ENCODE peak calls at places on chromosomes 13 and 19, in four cellular contexts. S, J, Z and E are unnamed samples.

GRCh38 chr13:41193469-41193868 is 900 bp downstream of the KBTBD7 start:
- DNase-seq in S (no peak), J (no peak), Z (no peak), E (no peak)

GRCh38 chr13:65368832-65369231 is 1861.3 kb downstream of the PCDH9 start:
- DNase-seq in S (no peak), J (no peak), Z (no peak), E (no peak)

GRCh38 chr19:28176193-28176592 is 1036.8 kb downstream of the UQCRFS1 start:
- DNase-seq in S (no peak), J (no peak), Z (no peak), E (no peak)

GRCh38 chr13:105442941-105443340 is 1092.5 kb downstream of the EFNB2 start:
- DNase-seq in S (no peak), J (no peak), Z (no peak), E (peak; percentile 99)

GRCh38 chr13:111316161-111316730 is 4.2 kb upstream of the TEX29 start:
- DNase-seq in S (no peak), J (no peak), Z (no peak), E (no peak)

GRCh38 chr13:65932587-65933239 is 1297.4 kb downstream of the PCDH9 start:
- DNase-seq in S (no peak), J (no peak), Z (no peak), E (no peak)

GRCh38 chr13:112703935-112704633 is 14.2 kb downstream of the ATP11A start:
- DNase-seq in S (peak; percentile 29), J (no peak), Z (no peak), E (no peak)

GRCh38 chr13:51019026-51019425 is 92.0 kb downstream of the C13orf42 start:
- DNase-seq in S (no peak), J (no peak), Z (no peak), E (no peak)

GRCh38 chr13:87311165-87311564 is 360.0 kb upstream of the SLITRK5 start:
- DNase-seq in S (no peak), J (no peak), Z (no peak), E (no peak)

GRCh38 chr13:20190481-20191310 is 2.0 kb downstream of the GJB2 start:
- DNase-seq in S (no peak), J (no peak), Z (no peak), E (peak; percentile 45)

GRCh38 chr13:20525144-20525600 is 485 bp downstream of the CRYL1 start:
- DNase-seq in S (peak; percentile 70), J (no peak), Z (peak; percentile 46), E (no peak)

GRCh38 chr19:18921593-18921992 is 2.1 kb downstream of the DDX49 start:
- DNase-seq in S (no peak), J (no peak), Z (no peak), E (no peak)

GRCh38 chr19:18924684-18925213 is 5.2 kb downstream of the DDX49 start:
- DNase-seq in S (no peak), J (no peak), Z (no peak), E (no peak)

GRCh38 chr19:18920400-18920799 is 885 bp downstream of the DDX49 start:
- DNase-seq in S (no peak), J (no peak), Z (no peak), E (no peak)

GRCh38 chr19:18919895-18920204 is 335 bp downstream of the DDX49 start:
- DNase-seq in S (no peak), J (no peak), Z (no peak), E (no peak)

DNA sequence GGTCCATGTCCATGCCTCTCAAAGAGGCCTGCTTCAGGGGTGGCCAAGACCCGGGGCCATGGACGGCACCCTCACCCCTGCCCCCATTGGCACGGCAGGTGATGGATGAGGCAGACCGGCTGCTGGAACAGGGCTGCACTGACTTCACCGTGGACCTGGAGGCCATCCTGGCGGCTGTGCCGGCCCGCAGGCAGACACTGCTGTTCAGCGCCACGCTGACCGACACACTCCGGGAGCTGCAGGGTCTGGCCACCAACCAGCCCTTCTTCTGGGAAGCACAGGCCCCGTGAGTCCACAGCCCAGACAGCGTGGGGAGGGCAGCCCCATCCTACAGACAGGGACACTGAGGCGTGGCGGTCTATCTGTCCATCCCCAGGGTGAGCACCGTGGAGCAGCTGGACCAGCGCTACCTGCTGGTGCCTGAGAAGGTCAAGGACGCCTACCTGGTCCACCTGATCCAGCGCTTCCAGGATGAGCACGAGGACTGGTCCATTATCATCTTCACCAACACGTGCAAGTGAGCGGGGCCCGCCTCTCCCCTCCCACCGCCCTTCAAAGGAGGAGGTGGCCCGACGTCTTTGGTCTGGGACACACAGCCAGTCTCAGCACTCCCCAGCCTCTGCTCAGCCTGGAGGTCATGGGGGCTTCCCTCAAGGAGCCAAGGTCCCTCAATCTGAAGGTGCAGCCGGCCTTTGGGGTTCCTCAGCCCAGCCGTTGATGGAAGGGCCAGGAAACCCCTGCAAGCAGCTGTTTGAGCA is 2.9 kb downstream of the DDX49 start:
- DNase-seq in S (no peak), J (no peak), Z (no peak), E (no peak)
- H3K36me3 ChIP-seq in S (peaks cover 5% of the 10 kb centered on the region), J (peaks cover 46% of the 10 kb centered on the region), Z (peaks cover 60% of the 10 kb centered on the region), E (peaks cover 2% of the 10 kb centered on the region)

DNA sequence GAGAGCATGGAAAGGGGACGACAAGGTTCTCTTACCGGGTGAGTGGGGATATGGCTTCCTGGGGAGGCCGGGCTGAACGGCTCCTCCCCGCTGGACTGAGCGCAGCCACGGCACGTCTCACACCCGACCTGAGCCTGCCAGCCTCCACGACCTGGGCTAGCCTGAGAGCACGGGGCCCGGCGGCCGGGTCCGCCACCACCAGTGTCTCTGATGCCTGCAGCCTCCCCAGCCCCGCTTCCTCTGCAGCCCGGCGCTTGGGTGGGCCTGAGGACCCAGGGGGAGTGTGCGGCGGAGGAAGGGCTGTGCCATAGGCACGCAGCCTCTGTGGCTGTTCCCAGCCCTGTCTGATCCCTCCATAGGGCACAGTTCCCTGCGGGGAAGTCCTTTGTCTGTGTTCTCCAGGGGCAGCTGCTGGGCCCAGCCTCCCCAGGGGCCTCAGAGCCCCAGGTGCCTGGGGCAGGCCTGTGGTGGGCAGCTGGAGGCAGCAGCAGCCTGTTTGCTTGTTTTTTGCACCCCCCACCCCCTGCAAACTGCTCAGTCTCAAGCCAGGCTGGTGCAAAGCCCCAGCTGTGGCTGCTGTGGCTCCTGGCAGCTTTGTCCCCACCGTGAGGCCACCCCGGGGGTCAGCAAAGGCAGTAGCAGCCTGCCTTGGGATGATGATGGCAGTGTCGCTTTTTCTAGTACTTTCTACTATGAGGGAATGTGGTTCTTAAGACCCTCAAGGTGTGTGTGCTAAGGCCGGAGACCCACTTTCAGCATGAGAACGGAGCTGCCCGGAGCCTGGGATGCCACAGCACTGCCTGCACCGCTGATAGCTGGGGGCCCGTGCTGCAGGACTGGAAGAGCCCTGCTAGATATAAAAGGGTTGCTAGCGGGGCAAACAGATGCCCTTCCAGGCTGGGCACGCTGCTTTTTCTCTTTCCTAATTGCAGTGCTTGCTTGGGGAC is 14.8 kb downstream of the PLIN4 start:
- DNase-seq in S (peak; percentile 53), J (no peak), Z (no peak), E (no peak)
- H3K36me3 ChIP-seq in S (no peaks in the 10 kb centered on the region), J (peaks cover 94% of the 10 kb centered on the region), Z (peaks cover 89% of the 10 kb centered on the region), E (peaks cover 1% of the 10 kb centered on the region)

DNA sequence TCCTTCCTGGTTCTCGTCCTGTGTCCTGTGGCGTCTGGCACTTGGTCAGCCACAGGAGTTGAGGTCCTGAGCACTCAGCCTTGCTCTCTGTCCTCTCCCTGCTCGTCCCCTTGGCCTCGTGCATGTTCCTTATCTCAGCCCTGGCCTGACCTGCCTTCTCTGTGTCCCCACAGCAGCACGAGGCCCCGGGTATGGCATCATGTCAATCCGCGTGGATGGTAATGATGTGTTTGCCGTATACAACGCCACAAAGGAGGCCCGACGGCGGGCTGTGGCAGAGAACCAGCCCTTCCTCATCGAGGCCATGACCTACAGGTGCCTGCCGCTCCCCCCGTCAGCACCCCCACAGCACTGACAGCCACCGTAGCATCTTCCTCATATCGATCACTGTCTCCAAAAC is 4.7 kb downstream of the B3GNT8 start:
- DNase-seq in S (no peak), J (no peak), Z (peak; percentile 41), E (no peak)
- H3K36me3 ChIP-seq in S (peaks cover 10% of the 10 kb centered on the region), J (peaks cover 63% of the 10 kb centered on the region), Z (peaks cover 75% of the 10 kb centered on the region), E (peaks cover 1% of the 10 kb centered on the region)

GRCh38 chr19:55684946-55685681 is 10.1 kb downstream of the EPN1 start:
- DNase-seq in S (peak; percentile 45), J (no peak), Z (no peak), E (no peak)
- H3K36me3 ChIP-seq in S (peaks cover 6% of the 10 kb centered on the region), J (peaks cover 83% of the 10 kb centered on the region), Z (peaks cover 96% of the 10 kb centered on the region), E (peaks cover 4% of the 10 kb centered on the region)

GRCh38 chr13:29721766-29722165 is 126.3 kb upstream of the SLC7A1 start:
- DNase-seq in S (no peak), J (no peak), Z (no peak), E (peak; percentile 9)
- H3K36me3 ChIP-seq in S (no peaks in the 10 kb centered on the region), J (no peaks in the 10 kb centered on the region), Z (no peaks in the 10 kb centered on the region), E (no peaks in the 10 kb centered on the region)

GRCh38 chr13:19148561-19148960 is 33.1 kb downstream of the TUBA3C start:
- DNase-seq in S (no peak), J (no peak), Z (no peak), E (no peak)

GRCh38 chr13:19152403-19152802 is 29.2 kb downstream of the TUBA3C start:
- DNase-seq in S (no peak), J (peak; percentile 43), Z (no peak), E (no peak)

GRCh38 chr13:19151581-19152263 is 29.9 kb downstream of the TUBA3C start:
- DNase-seq in S (no peak), J (peak; percentile 36), Z (no peak), E (no peak)

GRCh38 chr13:19150712-19151228 is 30.9 kb downstream of the TUBA3C start:
- DNase-seq in S (peak; percentile 66), J (peak; percentile 32), Z (no peak), E (no peak)

DNA sequence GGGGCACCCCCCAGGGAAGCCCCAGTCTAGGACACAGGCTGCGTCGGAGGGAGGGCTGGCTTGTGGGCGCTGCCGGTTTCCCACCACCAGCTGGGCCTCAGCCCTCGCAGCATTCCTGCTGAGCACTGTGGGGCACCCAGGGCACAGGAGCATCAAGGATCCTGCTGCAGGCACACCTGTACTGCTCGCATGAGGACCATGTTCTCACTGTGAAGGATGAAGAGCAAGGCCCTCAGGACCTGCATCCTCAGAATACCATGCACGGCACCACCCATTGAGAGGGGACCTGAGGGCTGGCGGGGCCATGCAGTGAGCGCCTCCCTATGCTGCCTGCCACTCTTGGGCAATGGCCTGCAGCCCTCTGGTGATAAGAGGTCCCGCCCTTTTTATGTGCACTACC is 31.4 kb downstream of the TUBA3C start:
- DNase-seq in S (no peak), J (peak; percentile 40), Z (no peak), E (no peak)
- H3K36me3 ChIP-seq in S (no peaks in the 10 kb centered on the region), J (no peaks in the 10 kb centered on the region), Z (no peaks in the 10 kb centered on the region), E (no peaks in the 10 kb centered on the region)

GRCh38 chr19:1580957-1581356 is 11.7 kb downstream of the MBD3 start:
- DNase-seq in S (no peak), J (no peak), Z (no peak), E (no peak)

GRCh38 chr19:1580382-1580781 is 12.3 kb upstream of the MEX3D start:
- DNase-seq in S (no peak), J (no peak), Z (no peak), E (no peak)

GRCh38 chr19:1584500-1585242 is 8.0 kb downstream of the MBD3 start:
- DNase-seq in S (no peak), J (no peak), Z (no peak), E (no peak)

GRCh38 chr19:1579222-1579621 is 11.1 kb upstream of the MEX3D start:
- DNase-seq in S (no peak), J (no peak), Z (no peak), E (no peak)

DNA sequence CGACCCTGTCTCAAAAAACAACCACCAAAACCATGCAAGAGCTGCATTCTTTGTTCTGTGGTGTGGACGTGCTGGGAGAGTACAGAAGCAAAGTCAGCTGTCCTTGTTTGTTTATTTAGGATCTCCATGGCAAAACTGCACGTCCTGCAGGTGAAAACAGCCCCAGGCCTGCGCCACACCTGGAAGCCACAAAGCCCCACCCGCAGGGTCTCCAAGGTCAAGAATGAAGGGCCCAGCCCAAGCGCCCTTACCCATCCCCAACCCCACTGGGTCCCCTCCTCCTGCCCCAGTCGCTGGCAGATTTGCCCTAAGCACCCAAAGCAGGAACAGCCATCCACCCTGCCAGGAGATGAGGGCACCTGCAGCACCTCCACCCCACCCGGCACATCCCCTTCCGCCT is 10.5 kb downstream of the MBD3 start:
- DNase-seq in S (no peak), J (no peak), Z (no peak), E (no peak)
- H3K36me3 ChIP-seq in S (peaks cover 7% of the 10 kb centered on the region), J (peaks cover 52% of the 10 kb centered on the region), Z (peaks cover 75% of the 10 kb centered on the region), E (peaks cover 1% of the 10 kb centered on the region)